ENCODE peak calls at places on chromosome 16, in four cellular contexts. One of them, this sample, is unnamed.

GRCh38 chr16:55622930-55623561 is 32.7 kb upstream of the SLC6A2 start:
- DNase-seq in lung: no peak
- DNase-seq in body of pancreas: peak; percentile 18
- DNase-seq in left ventricle myocardium inferior: no peak
- DNase-seq in this sample: peak; percentile 84

GRCh38 chr16:48961546-48961945 is 320.1 kb downstream of the CBLN1 start:
- DNase-seq in lung: no peak
- DNase-seq in body of pancreas: no peak
- DNase-seq in left ventricle myocardium inferior: no peak
- DNase-seq in this sample: no peak

GRCh38 chr16:627458-628239 is 3.1 kb upstream of the WFIKKN1 start:
- DNase-seq in lung: peak; percentile 81
- DNase-seq in body of pancreas: peak; percentile 36
- DNase-seq in left ventricle myocardium inferior: no peak
- DNase-seq in this sample: peak; percentile 84

GRCh38 chr16:63702981-63703590 is 1418.8 kb downstream of the CDH11 start:
- DNase-seq in lung: no peak
- DNase-seq in body of pancreas: peak; percentile 42
- DNase-seq in left ventricle myocardium inferior: no peak
- DNase-seq in this sample: no peak

GRCh38 chr16:89093602-89094251 is at the start of gene ACSF3:
- DNase-seq in lung: peak; percentile 56
- DNase-seq in body of pancreas: peak; percentile 66
- DNase-seq in left ventricle myocardium inferior: peak; percentile 69
- DNase-seq in this sample: peak; percentile 66

GRCh38 chr16:75398333-75398732 is 35.0 kb downstream of the CFDP1 start:
- DNase-seq in lung: no peak
- DNase-seq in body of pancreas: peak; percentile 25
- DNase-seq in left ventricle myocardium inferior: no peak
- DNase-seq in this sample: no peak

GRCh38 chr16:48448799-48449481 is 63.7 kb upstream of the SIAH1 start:
- DNase-seq in lung: no peak
- DNase-seq in body of pancreas: no peak
- DNase-seq in left ventricle myocardium inferior: no peak
- DNase-seq in this sample: no peak

GRCh38 chr16:23015580-23015979 is 133.7 kb downstream of the USP31 start:
- DNase-seq in lung: no peak
- DNase-seq in body of pancreas: no peak
- DNase-seq in left ventricle myocardium inferior: no peak
- DNase-seq in this sample: no peak

GRCh38 chr16:54277845-54278703 is 8.5 kb downstream of the IRX3 start:
- DNase-seq in lung: peak; percentile 57
- DNase-seq in body of pancreas: no peak
- DNase-seq in left ventricle myocardium inferior: no peak
- DNase-seq in this sample: no peak

GRCh38 chr16:2078691-2079090 is 30.9 kb downstream of the TSC2 start:
- DNase-seq in lung: no peak
- DNase-seq in body of pancreas: no peak
- DNase-seq in left ventricle myocardium inferior: no peak
- DNase-seq in this sample: no peak

GRCh38 chr16:2077016-2077415 is 29.2 kb downstream of the TSC2 start:
- DNase-seq in lung: no peak
- DNase-seq in body of pancreas: no peak
- DNase-seq in left ventricle myocardium inferior: no peak
- DNase-seq in this sample: no peak

GRCh38 chr16:2077696-2078095 is 29.9 kb downstream of the TSC2 start:
- DNase-seq in lung: no peak
- DNase-seq in body of pancreas: no peak
- DNase-seq in left ventricle myocardium inferior: no peak
- DNase-seq in this sample: no peak

GRCh38 chr16:2079311-2079800 is 31.6 kb downstream of the TSC2 start:
- DNase-seq in lung: no peak
- DNase-seq in body of pancreas: no peak
- DNase-seq in left ventricle myocardium inferior: no peak
- DNase-seq in this sample: no peak

DNA sequence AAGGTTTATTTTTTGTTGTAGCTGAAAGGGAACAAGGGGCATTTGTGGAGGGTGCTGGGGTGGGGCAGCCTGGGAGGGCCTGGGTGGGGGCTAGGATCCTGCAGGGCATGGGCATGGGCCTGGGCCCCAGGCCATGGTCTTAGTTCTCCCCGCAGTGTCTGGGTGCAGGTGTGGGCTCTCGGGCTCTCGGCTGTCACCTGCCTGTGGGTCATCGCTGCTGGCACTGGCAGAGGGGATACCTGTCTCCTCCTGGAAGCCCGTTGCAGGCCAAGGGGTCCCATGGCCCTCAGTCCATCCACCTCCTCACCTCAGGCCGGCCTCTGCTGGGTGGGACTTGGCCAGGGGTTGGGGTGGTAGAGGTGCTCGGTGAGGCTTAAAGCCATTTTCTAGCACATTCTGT is 30.3 kb downstream of the TSC2 start:
- DNase-seq in lung: no peak
- DNase-seq in body of pancreas: no peak
- DNase-seq in left ventricle myocardium inferior: no peak
- DNase-seq in this sample: no peak
- H3K4me1 ChIP-seq in lung: no peaks in the 10 kb centered on the region
- H3K4me1 ChIP-seq in body of pancreas: peaks cover 16% of the 10 kb centered on the region
- H3K4me1 ChIP-seq in left ventricle myocardium inferior: peaks cover 25% of the 10 kb centered on the region
- H3K4me1 ChIP-seq in this sample: no peaks in the 10 kb centered on the region

GRCh38 chr16:82748026-82748425 is 121.3 kb downstream of the CDH13 start:
- DNase-seq in lung: no peak
- DNase-seq in body of pancreas: peak; percentile 14
- DNase-seq in left ventricle myocardium inferior: peak; percentile 51
- DNase-seq in this sample: peak; percentile 38
- TF ChIP-seq CTCF in lung: no peak
- TF ChIP-seq CTCF in body of pancreas: no peak
- TF ChIP-seq CTCF in left ventricle myocardium inferior: peak; percentile 47
- TF ChIP-seq CTCF in this sample: peak; percentile 29

GRCh38 chr16:26649646-26650045 is 417.1 kb upstream of the C16orf82 start:
- DNase-seq in lung: no peak
- DNase-seq in body of pancreas: no peak
- DNase-seq in left ventricle myocardium inferior: no peak
- DNase-seq in this sample: no peak
- H3K27ac ChIP-seq in lung: no peak overlapping the region
- H3K27ac ChIP-seq in body of pancreas: no peak overlapping the region
- H3K27ac ChIP-seq in left ventricle myocardium inferior: no peak overlapping the region
- H3K27ac ChIP-seq in this sample: no peak overlapping the region

DNA sequence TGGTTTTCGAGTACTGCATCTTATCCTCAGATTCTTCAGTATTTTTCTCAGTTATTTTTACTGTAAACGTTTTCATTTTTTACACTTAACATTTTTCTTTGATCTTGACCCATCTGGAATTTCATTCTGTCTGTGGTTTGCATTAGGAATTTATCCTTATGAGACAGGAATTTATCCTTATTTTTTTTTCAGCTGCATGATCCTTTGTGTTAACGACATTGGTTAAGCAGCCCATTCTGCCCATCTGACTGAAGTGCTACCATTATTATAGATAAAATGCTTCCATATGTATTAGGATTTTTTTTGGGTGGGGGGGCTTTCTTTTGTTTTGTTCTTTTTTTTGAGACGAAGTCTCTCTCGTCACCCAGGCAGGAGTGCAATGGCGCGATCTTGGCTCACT is 41.0 kb downstream of the SNX29 start:
- DNase-seq in lung: no peak
- DNase-seq in body of pancreas: no peak
- DNase-seq in left ventricle myocardium inferior: no peak
- DNase-seq in this sample: no peak
- H3K4me1 ChIP-seq in lung: no peaks in the 10 kb centered on the region
- H3K4me1 ChIP-seq in body of pancreas: peaks cover 5% of the 10 kb centered on the region
- H3K4me1 ChIP-seq in left ventricle myocardium inferior: peaks cover 12% of the 10 kb centered on the region
- H3K4me1 ChIP-seq in this sample: no peaks in the 10 kb centered on the region

GRCh38 chr16:2205967-2206313 is 686 bp downstream of the MLST8 start:
- DNase-seq in lung: no peak
- DNase-seq in body of pancreas: no peak
- DNase-seq in left ventricle myocardium inferior: no peak
- DNase-seq in this sample: no peak

GRCh38 chr16:2204727-2205103 is 539 bp upstream of the MLST8 start:
- DNase-seq in lung: no peak
- DNase-seq in body of pancreas: no peak
- DNase-seq in left ventricle myocardium inferior: no peak
- DNase-seq in this sample: no peak

GRCh38 chr16:2206420-2206779 is 1.1 kb downstream of the MLST8 start:
- DNase-seq in lung: no peak
- DNase-seq in body of pancreas: no peak
- DNase-seq in left ventricle myocardium inferior: no peak
- DNase-seq in this sample: no peak

GRCh38 chr16:2206780-2207433 is 1.7 kb downstream of the MLST8 start:
- DNase-seq in lung: no peak
- DNase-seq in body of pancreas: no peak
- DNase-seq in left ventricle myocardium inferior: no peak
- DNase-seq in this sample: no peak

DNA sequence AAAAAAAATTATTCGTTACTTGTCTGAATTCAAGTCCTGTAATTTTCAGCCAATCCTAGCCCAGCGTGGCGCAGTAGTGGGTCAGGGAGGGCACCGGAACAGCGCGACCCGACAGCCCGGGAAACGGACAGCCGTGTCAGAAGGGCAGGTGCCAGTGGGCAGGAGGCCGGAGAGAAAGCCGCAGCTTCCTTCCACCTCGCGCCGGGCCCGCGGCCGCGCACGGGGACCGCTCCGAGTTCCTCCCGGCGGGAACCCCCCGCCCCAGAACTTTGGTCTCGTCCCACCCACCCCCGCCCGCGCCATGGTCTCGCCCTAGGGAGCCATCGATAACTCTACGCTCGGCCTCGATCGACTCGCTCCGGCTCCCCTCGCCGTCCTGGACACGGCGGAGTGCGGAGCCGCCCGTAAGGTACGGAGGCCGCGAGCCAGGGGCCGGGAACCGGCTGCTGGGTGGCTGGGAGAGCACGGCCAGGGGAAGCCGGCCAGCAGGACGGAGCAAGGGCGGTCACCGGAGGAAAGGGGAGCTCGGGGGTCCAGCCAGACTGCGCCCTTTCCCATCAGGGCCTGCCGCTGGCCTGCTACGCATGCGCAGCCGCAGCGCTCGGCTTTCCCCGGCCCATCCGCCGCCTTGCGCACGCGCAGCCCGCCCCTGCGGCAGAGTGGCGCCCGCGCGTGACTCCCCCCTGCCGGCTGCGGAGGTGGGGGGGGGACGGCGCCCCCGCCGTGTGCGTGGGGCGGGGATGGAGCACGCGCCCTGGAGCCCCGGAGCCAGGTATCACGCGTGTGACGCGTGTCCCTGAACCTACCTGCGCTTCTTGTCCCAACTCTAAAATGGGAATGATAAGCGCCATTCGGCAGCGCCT is at the start of gene MLST8:
- DNase-seq in lung: peak; percentile 83
- DNase-seq in body of pancreas: peak; percentile 86
- DNase-seq in left ventricle myocardium inferior: peak; percentile 88
- DNase-seq in this sample: peak; percentile 90
- TF ChIP-seq CTCF in lung: no peak
- TF ChIP-seq CTCF in body of pancreas: no peak
- TF ChIP-seq CTCF in left ventricle myocardium inferior: peak; percentile 28
- TF ChIP-seq CTCF in this sample: peak; percentile 13

GRCh38 chr16:46568472-46569230 is 52.5 kb downstream of the SHCBP1 start:
- DNase-seq in lung: no peak
- DNase-seq in body of pancreas: no peak
- DNase-seq in left ventricle myocardium inferior: no peak
- DNase-seq in this sample: no peak

GRCh38 chr16:46558018-46558417 is 63.2 kb downstream of the SHCBP1 start:
- DNase-seq in lung: no peak
- DNase-seq in body of pancreas: no peak
- DNase-seq in left ventricle myocardium inferior: no peak
- DNase-seq in this sample: no peak

GRCh38 chr16:46562979-46563378 is 58.2 kb downstream of the SHCBP1 start:
- DNase-seq in lung: no peak
- DNase-seq in body of pancreas: no peak
- DNase-seq in left ventricle myocardium inferior: no peak
- DNase-seq in this sample: no peak
- H3K27ac ChIP-seq in lung: no peak overlapping the region
- H3K27ac ChIP-seq in body of pancreas: no peak overlapping the region
- H3K27ac ChIP-seq in left ventricle myocardium inferior: no peak overlapping the region
- H3K27ac ChIP-seq in this sample: no peak overlapping the region